ENCODE peak calls at places on chromosome 15, in seven cellular contexts. One of them, this sample, is unnamed.

GRCh38 chr15:60301024-60301423 is 96.8 kb downstream of the ANXA2 start:
- DNase-seq in H1: no peak
- DNase-seq in IMR-90: no peak
- DNase-seq in H9: no peak
- DNase-seq in mesenchymal stem cell: no peak
- DNase-seq in neuronal stem cell: no peak
- DNase-seq in trophoblast cell: no peak
- DNase-seq in this sample: peak

GRCh38 chr15:99401971-99402732 is 150.9 kb downstream of the LRRC28 start:
- DNase-seq in mesenchymal stem cell: no peak
- DNase-seq in H1: no peak
- DNase-seq in IMR-90: no peak
- DNase-seq in trophoblast cell: no peak
- DNase-seq in H9: no peak
- DNase-seq in neuronal stem cell: no peak
- DNase-seq in this sample: peak

GRCh38 chr15:60363024-60363674 is 34.6 kb downstream of the ANXA2 start:
- DNase-seq in IMR-90: no peak
- DNase-seq in trophoblast cell: no peak
- DNase-seq in mesenchymal stem cell: peak
- DNase-seq in H1: no peak
- DNase-seq in H9: no peak
- DNase-seq in neuronal stem cell: no peak
- DNase-seq in this sample: no peak

GRCh38 chr15:67784057-67784781 is 41.1 kb upstream of the SKOR1 start:
- DNase-seq in mesenchymal stem cell: no peak
- DNase-seq in IMR-90: no peak
- DNase-seq in H9: no peak
- DNase-seq in neuronal stem cell: no peak
- DNase-seq in trophoblast cell: no peak
- DNase-seq in H1: no peak
- DNase-seq in this sample: peak

GRCh38 chr15:60397772-60398445 is at the start of gene ANXA2:
- DNase-seq in neuronal stem cell: no peak
- DNase-seq in IMR-90: peak
- DNase-seq in H1: no peak
- DNase-seq in H9: peak
- DNase-seq in trophoblast cell: peak
- DNase-seq in mesenchymal stem cell: peak
- DNase-seq in this sample: peak

GRCh38 chr15:82177291-82178010 is 85.1 kb downstream of the EFL1 start:
- DNase-seq in H1: no peak
- DNase-seq in IMR-90: peak
- DNase-seq in trophoblast cell: no peak
- DNase-seq in H9: no peak
- DNase-seq in mesenchymal stem cell: peak
- DNase-seq in neuronal stem cell: no peak
- DNase-seq in this sample: peak

GRCh38 chr15:70061086-70061370 is 36.7 kb downstream of the TLE3 start:
- DNase-seq in mesenchymal stem cell: no peak
- DNase-seq in neuronal stem cell: no peak
- DNase-seq in H9: no peak
- DNase-seq in IMR-90: no peak
- DNase-seq in trophoblast cell: no peak
- DNase-seq in H1: no peak
- DNase-seq in this sample: no peak

GRCh38 chr15:94683912-94684311 is 452.6 kb downstream of the MCTP2 start:
- DNase-seq in trophoblast cell: no peak
- DNase-seq in H1: no peak
- DNase-seq in neuronal stem cell: no peak
- DNase-seq in H9: no peak
- DNase-seq in mesenchymal stem cell: no peak
- DNase-seq in IMR-90: no peak
- DNase-seq in this sample: no peak

GRCh38 chr15:42007386-42007785 is 13.5 kb downstream of the PLA2G4E start:
- DNase-seq in H1: no peak
- DNase-seq in H9: no peak
- DNase-seq in trophoblast cell: no peak
- DNase-seq in mesenchymal stem cell: no peak
- DNase-seq in IMR-90: no peak
- DNase-seq in neuronal stem cell: no peak
- DNase-seq in this sample: no peak
- H3K4ac ChIP-seq in H1: no peak
- H3K4ac ChIP-seq in H9: no peak
- H3K4ac ChIP-seq in trophoblast cell: no peak
- H3K4ac ChIP-seq in mesenchymal stem cell: no peak
- H3K4ac ChIP-seq in IMR-90: no peak
- H3K4ac ChIP-seq in neuronal stem cell: no peak
- H3K4ac ChIP-seq in this sample: no peak

GRCh38 chr15:88469321-88469720 is 1.8 kb downstream of the MRPS11 start:
- DNase-seq in IMR-90: no peak
- DNase-seq in H1: no peak
- DNase-seq in H9: no peak
- DNase-seq in neuronal stem cell: no peak
- DNase-seq in mesenchymal stem cell: no peak
- DNase-seq in trophoblast cell: no peak
- DNase-seq in this sample: no peak
- H3K23ac ChIP-seq in IMR-90: no peak
- H3K23ac ChIP-seq in H1: no peak
- H3K23ac ChIP-seq in H9: no peak
- H3K23ac ChIP-seq in neuronal stem cell: no peak
- H3K23ac ChIP-seq in mesenchymal stem cell: no peak
- H3K23ac ChIP-seq in trophoblast cell: no peak
- H3K23ac ChIP-seq in this sample: no peak

DNA sequence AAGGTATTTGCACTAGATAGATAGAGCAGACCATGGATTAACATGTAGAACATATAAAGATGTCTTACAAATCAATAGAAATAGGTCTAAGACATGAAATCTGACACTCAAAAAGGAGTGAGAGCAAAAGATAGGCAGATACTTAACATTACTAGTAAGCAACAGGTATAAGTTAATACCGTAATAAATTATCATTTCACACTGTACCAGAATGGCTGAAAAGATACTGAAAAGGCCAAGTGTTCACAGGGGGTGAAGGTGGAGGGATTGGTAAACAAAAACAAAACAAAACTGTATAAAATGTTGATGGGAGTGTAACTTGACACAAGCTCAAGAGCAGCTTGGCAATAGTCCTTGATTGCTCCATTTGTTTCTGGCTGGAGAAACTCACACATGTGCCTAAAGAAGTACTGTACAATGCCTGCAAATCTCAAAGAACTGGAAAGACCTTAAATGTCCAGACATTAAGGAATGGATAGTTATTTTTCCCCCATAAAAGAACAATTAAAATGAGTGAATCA is 3.5 kb downstream of the NSMCE3 start:
- DNase-seq in H1: no peak
- DNase-seq in mesenchymal stem cell: no peak
- DNase-seq in trophoblast cell: no peak
- DNase-seq in neuronal stem cell: no peak
- DNase-seq in H9: no peak
- DNase-seq in IMR-90: no peak
- DNase-seq in this sample: no peak
- H3K4ac ChIP-seq in H1: no peak
- H3K4ac ChIP-seq in mesenchymal stem cell: no peak
- H3K4ac ChIP-seq in trophoblast cell: no peak
- H3K4ac ChIP-seq in neuronal stem cell: no peak
- H3K4ac ChIP-seq in H9: no peak
- H3K4ac ChIP-seq in IMR-90: no peak
- H3K4ac ChIP-seq in this sample: no peak

GRCh38 chr15:52021128-52021671 is 2.2 kb downstream of the MAPK6 start:
- DNase-seq in mesenchymal stem cell: peak
- DNase-seq in trophoblast cell: peak
- DNase-seq in H9: no peak
- DNase-seq in IMR-90: peak
- DNase-seq in neuronal stem cell: no peak
- DNase-seq in H1: no peak
- DNase-seq in this sample: peak
- H3K23ac ChIP-seq in mesenchymal stem cell: no peak
- H3K23ac ChIP-seq in trophoblast cell: no peak
- H3K23ac ChIP-seq in H9: no peak
- H3K23ac ChIP-seq in IMR-90: no peak
- H3K23ac ChIP-seq in neuronal stem cell: no peak
- H3K23ac ChIP-seq in H1: no peak
- H3K23ac ChIP-seq in this sample: no peak

GRCh38 chr15:40992825-40993224 is 39.6 kb downstream of the CHAC1 start:
- DNase-seq in mesenchymal stem cell: no peak
- DNase-seq in neuronal stem cell: no peak
- DNase-seq in trophoblast cell: peak
- DNase-seq in IMR-90: no peak
- DNase-seq in H1: no peak
- DNase-seq in H9: no peak
- DNase-seq in this sample: no peak

GRCh38 chr15:40990080-40990479 is 36.8 kb downstream of the CHAC1 start:
- DNase-seq in H9: no peak
- DNase-seq in neuronal stem cell: no peak
- DNase-seq in trophoblast cell: no peak
- DNase-seq in H1: no peak
- DNase-seq in IMR-90: no peak
- DNase-seq in mesenchymal stem cell: no peak
- DNase-seq in this sample: no peak

GRCh38 chr15:40992241-40992741 is 39.0 kb downstream of the CHAC1 start:
- DNase-seq in H1: no peak
- DNase-seq in trophoblast cell: no peak
- DNase-seq in mesenchymal stem cell: peak
- DNase-seq in IMR-90: peak
- DNase-seq in H9: no peak
- DNase-seq in neuronal stem cell: no peak
- DNase-seq in this sample: no peak

GRCh38 chr15:40990789-40991188 is 37.5 kb downstream of the CHAC1 start:
- DNase-seq in mesenchymal stem cell: no peak
- DNase-seq in IMR-90: no peak
- DNase-seq in neuronal stem cell: no peak
- DNase-seq in H1: no peak
- DNase-seq in trophoblast cell: no peak
- DNase-seq in H9: no peak
- DNase-seq in this sample: no peak

DNA sequence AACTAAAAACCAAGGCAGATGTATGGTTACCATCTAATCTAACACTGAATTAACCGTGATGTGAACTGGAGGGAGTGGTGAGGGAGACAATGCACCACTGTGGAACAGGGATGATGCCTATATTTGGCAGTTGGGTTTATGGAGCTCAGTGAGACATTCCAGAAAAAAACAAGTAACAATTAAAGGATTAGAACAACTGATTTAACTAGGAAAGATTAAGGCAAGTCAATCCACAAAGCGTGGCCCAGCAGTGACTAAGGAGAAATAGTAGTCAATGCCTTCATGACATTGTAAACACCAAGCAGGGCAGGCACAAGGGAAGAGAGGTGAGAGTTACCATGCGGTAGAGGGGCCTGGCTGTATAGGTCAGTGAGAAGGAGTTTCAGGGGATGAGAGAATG is 38.1 kb downstream of the CHAC1 start:
- DNase-seq in IMR-90: no peak
- DNase-seq in H1: no peak
- DNase-seq in trophoblast cell: no peak
- DNase-seq in H9: no peak
- DNase-seq in mesenchymal stem cell: peak
- DNase-seq in neuronal stem cell: no peak
- DNase-seq in this sample: peak
- H3K4ac ChIP-seq in IMR-90: peak
- H3K4ac ChIP-seq in H1: no peak
- H3K4ac ChIP-seq in trophoblast cell: no peak
- H3K4ac ChIP-seq in H9: no peak
- H3K4ac ChIP-seq in mesenchymal stem cell: peak
- H3K4ac ChIP-seq in neuronal stem cell: no peak
- H3K4ac ChIP-seq in this sample: no peak

DNA sequence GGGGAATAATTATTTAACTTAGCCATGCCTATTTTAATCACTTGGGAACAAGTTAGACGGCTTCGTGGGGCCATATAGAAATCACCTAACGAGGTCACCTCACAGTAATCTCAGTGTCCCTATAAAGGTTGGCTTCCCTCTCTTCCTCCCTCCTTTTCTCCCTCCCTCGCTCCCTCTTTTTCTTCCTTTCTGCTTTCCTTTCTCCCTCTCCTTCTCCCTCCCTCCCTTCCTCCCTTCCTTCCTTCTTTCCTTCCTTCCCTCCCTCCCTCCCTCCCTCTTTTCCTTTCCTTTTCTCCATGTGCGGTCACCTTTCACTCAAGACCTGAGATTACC is 206.1 kb upstream of the DPH6 start:
- DNase-seq in neuronal stem cell: no peak
- DNase-seq in H9: no peak
- DNase-seq in mesenchymal stem cell: no peak
- DNase-seq in trophoblast cell: no peak
- DNase-seq in H1: no peak
- DNase-seq in IMR-90: no peak
- DNase-seq in this sample: no peak
- H3K23ac ChIP-seq in neuronal stem cell: no peak
- H3K23ac ChIP-seq in H9: no peak
- H3K23ac ChIP-seq in mesenchymal stem cell: no peak
- H3K23ac ChIP-seq in trophoblast cell: no peak
- H3K23ac ChIP-seq in H1: no peak
- H3K23ac ChIP-seq in IMR-90: no peak
- H3K23ac ChIP-seq in this sample: no peak

DNA sequence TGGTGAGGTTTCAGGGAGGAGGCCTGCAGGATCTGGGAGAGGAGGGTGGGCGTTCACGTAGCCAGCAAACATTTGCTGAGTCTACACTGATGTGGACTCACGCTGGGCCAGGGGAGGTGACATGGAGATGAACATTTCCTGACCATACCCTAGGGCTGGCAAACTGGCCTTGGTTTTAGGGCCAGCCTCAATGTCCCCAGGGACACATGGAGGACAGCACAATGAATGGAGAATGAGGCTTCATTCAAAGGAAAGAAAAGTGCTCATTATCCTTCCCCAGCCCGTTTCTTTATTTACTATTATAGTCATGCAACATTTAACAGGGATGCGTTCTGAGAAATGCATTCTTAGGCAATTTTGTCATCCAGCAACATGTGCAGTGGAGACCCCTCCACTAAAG is 26.8 kb downstream of the ACAN start:
- DNase-seq in H1: no peak
- DNase-seq in mesenchymal stem cell: no peak
- DNase-seq in trophoblast cell: no peak
- DNase-seq in neuronal stem cell: no peak
- DNase-seq in H9: no peak
- DNase-seq in IMR-90: no peak
- DNase-seq in this sample: no peak
- H3K4ac ChIP-seq in H1: no peak
- H3K4ac ChIP-seq in mesenchymal stem cell: no peak
- H3K4ac ChIP-seq in trophoblast cell: no peak
- H3K4ac ChIP-seq in neuronal stem cell: no peak
- H3K4ac ChIP-seq in H9: no peak
- H3K4ac ChIP-seq in IMR-90: no peak
- H3K4ac ChIP-seq in this sample: no peak